ENCODE peak calls at places on chromosome 4, in six cellular contexts. B is WERI-Rb-1, R is MCF 10A, Q is fibroblast of mammary gland, N is endothelial cell, U is thoracic aorta. O is an unnamed sample.
A peak's percentile ranks its signal among the peaks of the same experiment; 100 is the strongest.

GRCh38 chr4:2251795-2252529 is 9.9 kb downstream of the MXD4 start:
- DNase-seq in B (peak; percentile 7), R (no peak), Q (no peak), N (no peak), U (no peak), O (no peak)

GRCh38 chr4:38723726-38724506 is 58.9 kb downstream of the TLR10 start:
- DNase-seq in B (no peak), R (no peak), Q (no peak), N (no peak), U (no peak), O (no peak)

GRCh38 chr4:186118582-186118981 is 14.1 kb downstream of the FAM149A start:
- DNase-seq in B (no peak), R (no peak), Q (no peak), N (no peak), U (no peak), O (no peak)

GRCh38 chr4:42280327-42281095 is 116.8 kb upstream of the SHISA3 start:
- DNase-seq in B (no peak), R (peak; percentile 58), Q (peak; percentile 48), N (peak; percentile 30), U (no peak), O (no peak)

GRCh38 chr4:122003335-122003734 is 51.5 kb upstream of the TRPC3 start:
- DNase-seq in B (peak; percentile 66), R (peak; percentile 49), Q (peak; percentile 52), N (peak; percentile 33), U (no peak), O (no peak)

GRCh38 chr4:184232212-184232611 is 14.5 kb upstream of the ENPP6 start:
- DNase-seq in B (no peak), R (no peak), Q (no peak), N (no peak), U (no peak), O (no peak)

GRCh38 chr4:148076964-148077363 is 345.1 kb downstream of the ARHGAP10 start:
- DNase-seq in B (no peak), R (no peak), Q (peak; percentile 44), N (no peak), U (no peak), O (no peak)

GRCh38 chr4:188297873-188298272 is 158.6 kb downstream of the TRIML1 start:
- DNase-seq in B (no peak), R (no peak), Q (peak; percentile 82), N (no peak), U (no peak), O (no peak)

GRCh38 chr4:54378461-54378860 is 149.4 kb downstream of the PDGFRA start:
- DNase-seq in B (no peak), R (peak; percentile 16), Q (peak; percentile 26), N (no peak), U (no peak), O (no peak)

GRCh38 chr4:169690787-169691186 is 67.0 kb downstream of the HPF1 start:
- DNase-seq in B (no peak), R (no peak), Q (no peak), N (no peak), U (no peak), O (no peak)

GRCh38 chr4:27128431-27128830 is 267.8 kb downstream of the STIM2 start:
- DNase-seq in B (no peak), R (no peak), Q (no peak), N (no peak), U (no peak), O (no peak)

GRCh38 chr4:135718019-135718418 is 1516.4 kb upstream of the PABPC4L start:
- DNase-seq in B (no peak), R (peak; percentile 2), Q (no peak), N (no peak), U (no peak), O (no peak)

GRCh38 chr4:52751349-52751911 is at the start of gene ERVMER34-1:
- DNase-seq in B (peak; percentile 7), R (peak; percentile 89), Q (peak; percentile 24), N (peak; percentile 48), U (no peak), O (no peak)

GRCh38 chr4:37453361-37454262 is 209.1 kb downstream of the NWD2 start:
- DNase-seq in B (peak; percentile 10), R (peak; percentile 64), Q (no peak), N (peak; percentile 73), U (no peak), O (no peak)

GRCh38 chr4:113109106-113109740 is 59.8 kb downstream of the ANK2 start:
- DNase-seq in B (no peak), R (no peak), Q (no peak), N (no peak), U (no peak), O (no peak)

GRCh38 chr4:79650794-79651431 is 242.9 kb upstream of the GK2 start:
- DNase-seq in B (no peak), R (peak; percentile 52), Q (peak; percentile 33), N (no peak), U (no peak), O (no peak)

GRCh38 chr4:181541396-181541795 is 701.8 kb upstream of the TENM3 start:
- DNase-seq in B (no peak), R (peak; percentile 45), Q (peak; percentile 85), N (no peak), U (no peak), O (no peak)

GRCh38 chr4:114384629-114385028 is 214.0 kb upstream of the UGT8 start:
- DNase-seq in B (no peak), R (peak; percentile 59), Q (peak; percentile 71), N (peak; percentile 10), U (no peak), O (no peak)

GRCh38 chr4:87975466-87975865 is at the start of gene SPP1:
- DNase-seq in B (no peak), R (peak; percentile 10), Q (peak; percentile 12), N (peak; percentile 28), U (no peak), O (no peak)

GRCh38 chr4:31283689-31284088 is 563.5 kb downstream of the PCDH7 start:
- DNase-seq in B (no peak), R (no peak), Q (no peak), N (no peak), U (no peak), O (no peak)

GRCh38 chr4:38488891-38489861 is 174.8 kb upstream of the KLF3 start:
- DNase-seq in B (peak; percentile 60), R (no peak), Q (no peak), N (no peak), U (no peak), O (no peak)

GRCh38 chr4:17322514-17322913 is 189.4 kb downstream of the QDPR start:
- DNase-seq in B (no peak), R (no peak), Q (no peak), N (no peak), U (no peak), O (no peak)

GRCh38 chr4:37891221-37892159 is 606 bp downstream of the TBC1D1 start:
- DNase-seq in B (peak; percentile 42), R (peak; percentile 33), Q (peak; percentile 13), N (peak; percentile 11), U (no peak), O (peak; percentile 77)

GRCh38 chr4:127685292-127685691 is 44.9 kb upstream of the SLC25A31 start:
- DNase-seq in B (no peak), R (no peak), Q (peak; percentile 1), N (no peak), U (no peak), O (no peak)

GRCh38 chr4:104493071-104493831 is 1.4 kb downstream of the CXXC4 start:
- DNase-seq in B (peak; percentile 66), R (no peak), Q (no peak), N (no peak), U (no peak), O (no peak)